ENCODE peak calls at places on chromosomes 16 and 17, in nine cellular contexts. U is CD4-positive, alpha-beta T cell; L is GM23248; Y is amygdala; F is H54; J is activated T-cell treated with anti-CD3 and anti-CD28 coated beads, Interleukin-2, amount 50 U/mL, for 72 hours; P is HCT116; E is HFFc6; M is NCI-H1417. Z is an unnamed sample.

GRCh38 chr17:61459434-61459809 is 7.2 kb downstream of the TBX4 start:
- DNase-seq in U (no peak), L (no peak), Y (no peak), F (no peak), J (no peak), P (no peak), E (no peak), M (no peak), Z (no peak)

GRCh38 chr17:79983456-79983855 is 52.2 kb downstream of the TBC1D16 start:
- DNase-seq in U (no peak), L (no peak), Y (no peak), F (no peak), J (no peak), P (no peak), E (no peak), M (no peak), Z (peak)

GRCh38 chr17:62032480-62032879 is 32.6 kb downstream of the MED13 start:
- DNase-seq in U (no peak), L (no peak), Y (no peak), F (no peak), J (no peak), P (no peak), E (no peak), M (no peak), Z (no peak)

GRCh38 chr16:14001521-14001920 is 69.6 kb upstream of the MRTFB start:
- DNase-seq in U (no peak), L (no peak), Y (no peak), F (no peak), J (no peak), P (no peak), E (no peak), M (no peak), Z (no peak)

GRCh38 chr16:17744903-17745581 is 274.3 kb upstream of the XYLT1 start:
- DNase-seq in U (no peak), L (no peak), Y (no peak), F (no peak), J (no peak), P (no peak), E (no peak), M (no peak), Z (peak)

GRCh38 chr16:2663553-2664521 is 18.5 kb upstream of the KCTD5 start:
- DNase-seq in U (no peak), L (peak), Y (no peak), F (no peak), J (peak), P (no peak), E (peak), M (no peak), Z (no peak)

GRCh38 chr16:21614896-21615295 is 15.5 kb downstream of the METTL9 start:
- DNase-seq in U (no peak), L (no peak), Y (no peak), F (no peak), J (no peak), P (no peak), E (no peak), M (no peak), Z (no peak)

GRCh38 chr16:72848759-72849664 is 198.9 kb downstream of the ZFHX3 start:
- DNase-seq in U (no peak), L (peak), Y (peak), F (peak), J (no peak), P (peak), E (peak), M (peak), Z (peak)

GRCh38 chr17:15966183-15966878 is 21.4 kb downstream of the ADORA2B start:
- DNase-seq in U (no peak), L (no peak), Y (no peak), F (no peak), J (no peak), P (no peak), E (no peak), M (peak), Z (no peak)

Z was measured in breast epithelium.